ENCODE peak calls at places on chromosomes 7 and 10, in five cellular contexts. R is AG10803, L is AG09309, G is right lobe of liver, B is Calu3. H is an unnamed sample.

GRCh38 chr7:4045450-4045849 is 636.6 kb upstream of the FOXK1 start:
- DNase-seq in G (no peak), L (no peak), R (no peak), B (no peak), H (no peak)

GRCh38 chr7:36348256-36348655 is 41.4 kb upstream of the ANLN start:
- DNase-seq in G (no peak), L (no peak), B (no peak), R (peak), H (no peak)

GRCh38 chr7:30921951-30922401 is 10.3 kb downstream of the AQP1 start:
- DNase-seq in R (no peak), L (no peak), B (no peak), G (peak), H (peak)

GRCh38 chr10:48764486-48764885 is 79.8 kb downstream of the WDFY4 start:
- DNase-seq in G (no peak), B (no peak), R (no peak), L (no peak), H (no peak)

GRCh38 chr10:117783698-117784395 is 241.3 kb downstream of the EMX2 start:
- DNase-seq in B (no peak), R (no peak), L (no peak), G (no peak), H (no peak)

GRCh38 chr10:21372651-21373410 is 152.7 kb downstream of the SKIDA1 start:
- DNase-seq in L (peak), G (no peak), B (peak), R (peak), H (no peak)

GRCh38 chr7:116577320-116577871 is 52.6 kb downstream of the CAV1 start:
- DNase-seq in L (no peak), B (no peak), R (peak), G (no peak), H (no peak)

GRCh38 chr7:146008293-146008692 is 108.3 kb upstream of the CNTNAP2 start:
- DNase-seq in L (no peak), G (no peak), R (no peak), B (no peak), H (no peak)

GRCh38 chr7:66626236-66626957 is 2.3 kb upstream of the KCTD7 start:
- DNase-seq in G (no peak), R (peak), L (peak), B (no peak), H (no peak)

GRCh38 chr7:32378991-32379390 is 111.2 kb downstream of the LSM5 start:
- DNase-seq in G (no peak), B (no peak), R (no peak), L (no peak), H (no peak)

GRCh38 chr7:99843808-99844207 is 16.0 kb downstream of the CYP3A43 start:
- DNase-seq in L (no peak), G (no peak), B (no peak), R (peak), H (no peak)

GRCh38 chr7:14457567-14458453 is 444.7 kb downstream of the DGKB start:
- DNase-seq in G (peak), B (peak), R (peak), L (peak), H (peak)

GRCh38 chr10:78700816-78701520 is 367.8 kb upstream of the ZMIZ1 start:
- DNase-seq in G (no peak), L (no peak), R (no peak), B (no peak), H (no peak)

GRCh38 chr10:14389981-14390590 is 59.4 kb upstream of the FRMD4A start:
- DNase-seq in G (no peak), B (no peak), R (no peak), L (no peak), H (no peak)

GRCh38 chr7:149422065-149422913 is 38.6 kb downstream of the ZNF777 start:
- DNase-seq in R (peak), L (no peak), G (peak), B (peak), H (peak)

GRCh38 chr10:5574642-5575131 is 49.9 kb downstream of the CALML3 start:
- DNase-seq in L (no peak), B (no peak), G (peak), R (no peak), H (peak)

GRCh38 chr7:83643754-83644153 is 5.2 kb downstream of the SEMA3E start:
- DNase-seq in G (no peak), R (no peak), B (peak), L (no peak), H (no peak)

GRCh38 chr10:95519132-95519487 is 42.1 kb downstream of the SORBS1 start:
- DNase-seq in G (peak), R (no peak), L (no peak), B (no peak), H (no peak)

GRCh38 chr10:116708386-116708785 is 34.0 kb downstream of the HSPA12A start:
- DNase-seq in G (no peak), B (no peak), L (peak), R (peak), H (no peak)

GRCh38 chr10:131146790-131147189 is 164.7 kb downstream of the TCERG1L start:
- DNase-seq in B (no peak), R (no peak), G (no peak), L (no peak), H (no peak)

GRCh38 chr10:35208536-35208935 is 81.9 kb downstream of the CREM start:
- DNase-seq in G (peak), L (no peak), B (no peak), R (no peak), H (no peak)

GRCh38 chr10:99782447-99783286 is at the start of gene ABCC2:
- DNase-seq in L (no peak), R (no peak), B (no peak), G (no peak), H (no peak)

GRCh38 chr7:105581066-105581811 is at the start of gene EFCAB10:
- DNase-seq in G (peak), L (no peak), R (peak), B (peak), H (peak)

GRCh38 chr7:157241631-157242030 is 95.2 kb upstream of the DNAJB6 start:
- DNase-seq in R (no peak), L (no peak), B (no peak), G (no peak), H (no peak)

GRCh38 chr7:157235357-157236018 is 96.8 kb downstream of the UBE3C start:
- DNase-seq in G (no peak), L (no peak), R (peak), B (no peak), H (no peak)

GRCh38 chr7:157234271-157234670 is 95.5 kb downstream of the UBE3C start:
- DNase-seq in B (no peak), R (peak), G (no peak), L (peak), H (no peak)

GRCh38 chr7:157238087-157238486 is 98.7 kb upstream of the DNAJB6 start:
- DNase-seq in L (no peak), R (no peak), B (peak), G (no peak), H (no peak)

GRCh38 chr7:157239571-157240270 is 97.1 kb upstream of the DNAJB6 start:
- DNase-seq in L (no peak), G (no peak), B (no peak), R (no peak), H (no peak)
- TF ChIP-seq CTCF in L (peak), G (no peak), B (no peak), R (no peak), H (no peak)

GRCh38 chr10:58280485-58280884 is 11.5 kb downstream of the CISD1 start:
- DNase-seq in R (no peak), L (no peak), B (no peak), G (no peak), H (no peak)
- TF ChIP-seq CTCF in R (no peak), L (no peak), B (no peak), G (no peak), H (no peak)

GRCh38 chr10:92880233-92880861 is 32.0 kb downstream of the EXOC6 start:
- DNase-seq in B (peak), G (no peak), R (peak), L (peak), H (no peak)
- TF ChIP-seq CTCF in B (peak), G (peak), R (peak), L (peak), H (peak)

GRCh38 chr10:113708640-113709039 is 28.9 kb downstream of the CASP7 start:
- DNase-seq in G (no peak), L (no peak), B (no peak), R (no peak), H (no peak)

GRCh38 chr10:113711142-113711541 is 31.4 kb downstream of the CASP7 start:
- DNase-seq in G (no peak), L (no peak), R (no peak), B (no peak), H (no peak)

GRCh38 chr10:113712024-113712423 is 32.3 kb downstream of the CASP7 start:
- DNase-seq in G (no peak), R (no peak), L (no peak), B (no peak), H (no peak)

GRCh38 chr10:113706623-113707022 is 26.9 kb downstream of the CASP7 start:
- DNase-seq in B (no peak), L (no peak), R (no peak), G (no peak), H (no peak)

GRCh38 chr10:113709221-113709838 is 29.6 kb downstream of the CASP7 start:
- DNase-seq in R (peak), G (no peak), L (peak), B (no peak), H (no peak)
- TF ChIP-seq CTCF in R (no peak), G (no peak), L (no peak), B (no peak), H (no peak)

GRCh38 chr10:123526356-123527079 is 139.6 kb upstream of the GPR26 start:
- DNase-seq in B (no peak), G (no peak), R (no peak), L (no peak), H (no peak)
- TF ChIP-seq CTCF in B (no peak), G (no peak), R (no peak), L (no peak), H (no peak)

GRCh38 chr7:94655884-94656657 is at the start of gene SGCE:
- DNase-seq in B (peak), R (peak), G (peak), L (peak), H (peak)

GRCh38 chr7:94656925-94657731 is 1.2 kb upstream of the SGCE start:
- DNase-seq in B (no peak), L (no peak), R (no peak), G (no peak), H (peak)

GRCh38 chr7:94660006-94660405 is 4.1 kb upstream of the SGCE start:
- DNase-seq in L (no peak), G (no peak), R (peak), B (no peak), H (no peak)

GRCh38 chr7:94656658-94656924 is 658 bp upstream of the SGCE start:
- DNase-seq in R (peak), B (no peak), G (no peak), L (no peak), H (no peak)

DNA sequence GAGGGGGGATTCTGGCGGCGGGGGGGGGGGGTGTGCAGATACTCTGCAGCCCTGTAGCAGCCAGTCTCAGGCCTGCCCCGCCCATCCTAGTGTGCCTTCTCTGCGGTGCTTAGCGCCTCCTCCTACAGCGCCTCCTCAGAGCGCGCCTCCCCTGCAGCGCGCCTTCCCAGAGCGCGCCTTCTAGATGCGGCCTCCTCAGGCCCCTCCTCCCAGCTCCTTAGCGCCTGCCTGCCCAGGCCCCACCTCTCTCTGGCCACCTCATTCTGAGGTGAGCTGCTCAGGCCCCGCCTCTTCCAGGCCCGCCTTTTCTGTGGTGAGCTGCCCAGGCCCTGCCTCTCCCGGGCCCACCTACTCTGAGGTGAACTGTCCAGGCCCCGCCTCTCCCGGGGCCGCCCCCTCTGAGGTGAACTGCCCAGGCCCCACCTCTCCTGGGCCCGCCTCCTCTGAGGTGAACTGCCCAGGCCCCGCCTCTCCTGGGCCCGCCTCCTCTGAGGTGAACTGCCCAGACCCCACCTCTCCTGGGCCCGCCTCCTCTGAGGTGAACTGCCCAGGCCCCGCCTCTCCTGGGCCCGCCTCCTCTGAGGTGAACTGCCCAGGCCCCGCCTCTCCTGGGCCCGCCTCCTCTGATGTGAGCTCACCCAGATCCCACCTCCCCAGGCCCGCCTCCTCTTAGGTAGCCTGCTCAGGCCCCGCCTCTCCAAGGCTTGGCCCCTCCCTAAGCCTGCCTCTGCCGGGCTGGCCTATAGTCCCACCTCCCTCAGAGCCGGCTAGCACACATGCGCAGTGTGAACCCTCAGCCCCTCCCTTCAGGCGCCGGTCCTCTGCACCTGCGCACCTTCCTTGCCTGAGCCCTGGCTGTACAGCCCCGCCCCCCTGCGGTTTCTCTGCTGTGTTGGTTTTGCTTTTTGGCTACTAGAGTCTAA is 2.1 kb upstream of the SGCE start:
- DNase-seq in B (peak), G (peak), L (peak), R (peak), H (peak)
- TF ChIP-seq CTCF in B (no peak), G (peak), L (no peak), R (no peak), H (no peak)

H was measured in kidney.